ENCODE peak calls at places on chromosome 4, in ten cellular contexts. T is astrocyte of the cerebellum, R is fibroblast of the aortic adventitia, C is left ventricle myocardium inferior, S is tibial artery, W is Peyer's patch, V is lung, M is lower lobe of right lung, G is lower leg skin, U is A549. Q is an unnamed sample.

GRCh38 chr4:55311792-55312490 is 34.1 kb upstream of the SRD5A3 start:
- DNase-seq in V (no peak), R (peak), W (no peak), C (no peak), S (no peak), U (no peak), M (peak), G (peak), T (no peak), Q (no peak)

GRCh38 chr4:25632135-25632534 is 23.5 kb upstream of the SLC34A2 start:
- DNase-seq in W (peak), S (peak), M (no peak), C (no peak), V (no peak), R (no peak), G (no peak), U (no peak), T (no peak), Q (no peak)

GRCh38 chr4:89263265-89263664 is 44.3 kb downstream of the GPRIN3 start:
- DNase-seq in W (no peak), G (no peak), V (no peak), U (no peak), S (no peak), T (no peak), R (no peak), M (no peak), C (no peak), Q (no peak)

GRCh38 chr4:165929662-165930061 is 56.6 kb downstream of the TLL1 start:
- DNase-seq in C (no peak), G (no peak), M (no peak), R (no peak), S (no peak), U (no peak), W (no peak), T (no peak), V (no peak), Q (no peak)

GRCh38 chr4:23130845-23131244 is 438.1 kb downstream of the GBA3 start:
- DNase-seq in U (no peak), T (no peak), G (no peak), S (no peak), M (no peak), R (no peak), V (no peak), W (no peak), C (no peak), Q (no peak)

GRCh38 chr4:60605651-60606354 is 594.3 kb upstream of the ADGRL3 start:
- DNase-seq in W (no peak), R (peak), T (peak), M (no peak), G (no peak), S (no peak), V (no peak), U (no peak), C (no peak), Q (peak)

GRCh38 chr4:111027526-111027925 is 404.6 kb upstream of the PITX2 start:
- DNase-seq in T (no peak), S (no peak), G (no peak), C (no peak), M (no peak), U (no peak), W (no peak), V (no peak), R (peak), Q (peak)

GRCh38 chr4:84877051-84877833 is 89.2 kb downstream of the WDFY3 start:
- DNase-seq in C (no peak), G (no peak), T (no peak), S (no peak), V (no peak), M (no peak), U (no peak), W (no peak), R (peak), Q (peak)

GRCh38 chr4:122666527-122667245 is 45.8 kb upstream of the IL21 start:
- DNase-seq in G (no peak), V (no peak), R (peak), C (no peak), M (no peak), W (no peak), T (peak), S (no peak), U (peak), Q (peak)

GRCh38 chr4:7868892-7869471 is 70.7 kb downstream of the AFAP1 start:
- DNase-seq in G (no peak), S (no peak), C (no peak), R (no peak), M (no peak), W (no peak), U (no peak), T (no peak), V (no peak), Q (no peak)

GRCh38 chr4:53380221-53380620 is 2.8 kb downstream of the FIP1L1 start:
- DNase-seq in G (no peak), M (no peak), S (no peak), W (no peak), U (no peak), C (no peak), R (no peak), V (no peak), T (no peak), Q (no peak)

GRCh38 chr4:110087116-110087708 is 111.2 kb downstream of the ELOVL6 start:
- DNase-seq in G (no peak), C (no peak), R (peak), V (no peak), U (no peak), S (no peak), M (no peak), W (no peak), T (peak), Q (peak)

DNA sequence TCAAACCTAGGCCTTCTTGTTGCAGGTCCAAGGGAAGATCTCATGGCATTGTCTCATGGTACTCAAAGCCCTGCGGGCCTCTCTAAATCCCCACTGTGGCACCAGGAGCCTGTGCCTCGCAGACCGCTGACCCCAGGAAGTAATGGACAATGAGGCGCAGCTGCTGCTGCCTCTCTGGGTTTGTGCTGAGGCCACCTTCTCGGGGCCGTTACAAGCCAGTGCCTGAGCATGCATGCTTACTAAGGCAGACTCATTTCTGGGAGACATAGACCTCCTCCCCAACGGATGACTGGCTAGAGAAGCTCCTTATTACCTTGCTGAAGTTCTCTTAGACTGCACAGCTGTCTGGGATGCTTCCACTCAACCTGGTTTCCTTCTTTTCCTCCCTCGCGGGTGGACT is 1.3 kb downstream of the BDH2 start:
- DNase-seq in W (no peak), S (no peak), V (no peak), C (no peak), R (no peak), T (no peak), M (no peak), U (no peak), G (no peak), Q (no peak)
- H3K4me3 ChIP-seq in W (peak), S (peak), V (no peak), C (peak), R (peak), T (peak), M (peak), U (no peak), G (no peak), Q (peak)

GRCh38 chr4:101187837-101188236 is 159.5 kb downstream of the PPP3CA start:
- DNase-seq in S (no peak), W (no peak), V (no peak), M (no peak), G (no peak), C (no peak), U (no peak), T (no peak), R (peak), Q (no peak)
- TF ChIP-seq CTCF in S (no peak), W (peak), V (no peak), M (peak), G (no peak), C (peak), U (peak), T (no peak), R (peak), Q (peak)

GRCh38 chr4:149322203-149322602 is 493.4 kb downstream of the IQCM start:
- DNase-seq in C (no peak), V (no peak), W (no peak), R (no peak), U (no peak), M (no peak), S (no peak), T (no peak), G (no peak), Q (no peak)

GRCh38 chr4:149321438-149321837 is 494.2 kb downstream of the IQCM start:
- DNase-seq in S (no peak), C (no peak), U (no peak), V (no peak), R (no peak), W (no peak), G (no peak), T (no peak), M (no peak), Q (no peak)
- H3K4me3 ChIP-seq in S (no peak), C (no peak), U (no peak), V (no peak), R (no peak), W (no peak), G (no peak), T (no peak), M (no peak), Q (no peak)

GRCh38 chr4:5710065-5710961 is 688 bp upstream of the EVC start:
- DNase-seq in U (peak), W (no peak), R (peak), V (no peak), T (no peak), M (no peak), C (no peak), S (no peak), G (peak), Q (peak)
- TF ChIP-seq CTCF in U (no peak), W (no peak), R (peak), V (no peak), T (peak), M (peak), C (peak), S (peak), G (no peak), Q (peak)

DNA sequence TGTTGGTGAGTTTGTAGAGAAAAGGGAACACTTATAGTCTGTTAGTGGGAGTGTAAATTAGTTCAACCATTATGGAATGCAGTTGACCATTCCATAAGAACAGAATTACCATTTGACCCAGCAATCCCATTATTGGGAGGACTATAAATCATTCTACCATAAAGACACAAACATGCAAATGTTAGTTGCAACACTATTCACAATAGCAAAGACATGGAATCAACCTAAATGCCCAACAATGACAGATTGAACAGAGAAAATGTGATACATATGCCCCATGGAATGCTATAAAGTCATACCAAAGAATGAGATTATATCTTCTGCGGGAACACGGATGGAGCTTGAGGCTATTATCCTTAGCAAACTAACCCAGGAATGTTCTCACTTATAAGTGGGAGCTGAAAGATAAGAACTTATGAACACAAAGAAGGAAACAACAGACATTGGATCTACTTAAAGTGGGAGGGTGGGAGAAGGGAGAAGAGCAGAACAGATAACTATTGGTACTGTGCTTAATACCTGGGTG is 1819.2 kb upstream of the ADGRL3 start:
- DNase-seq in C (no peak), S (no peak), T (no peak), V (no peak), U (no peak), R (no peak), W (no peak), M (no peak), G (no peak), Q (no peak)
- H3K4me3 ChIP-seq in C (no peak), S (no peak), T (no peak), V (no peak), U (no peak), R (no peak), W (no peak), M (no peak), G (no peak), Q (no peak)

GRCh38 chr4:14749910-14750309 is 252.4 kb upstream of the CPEB2 start:
- DNase-seq in W (no peak), S (no peak), G (no peak), T (no peak), M (peak), C (peak), R (peak), V (peak), U (no peak), Q (peak)
- TF ChIP-seq CTCF in W (no peak), S (peak), G (no peak), T (peak), M (peak), C (peak), R (peak), V (no peak), U (no peak), Q (peak)

DNA sequence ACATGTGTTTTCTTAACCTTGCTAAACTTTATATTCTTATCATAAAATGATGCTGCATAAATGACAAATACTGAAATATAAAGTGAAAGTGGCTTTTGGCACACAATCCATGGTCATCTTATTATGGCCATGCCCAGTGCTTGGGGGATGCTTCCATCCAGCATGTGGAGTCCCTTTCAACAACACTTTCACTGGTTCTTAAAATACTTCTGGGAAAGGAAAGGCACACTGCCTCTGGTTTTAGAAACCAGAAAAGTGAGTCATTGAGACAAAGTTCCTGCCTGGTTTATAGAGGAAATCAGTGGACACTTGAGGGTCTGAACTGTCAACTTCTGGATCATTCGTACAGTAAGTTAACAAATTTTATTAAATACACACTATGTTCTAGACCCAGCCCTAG is 248.0 kb upstream of the ADAMTS3 start:
- DNase-seq in U (no peak), V (no peak), G (no peak), T (no peak), C (no peak), S (no peak), W (no peak), R (peak), M (no peak), Q (peak)
- H3K4me3 ChIP-seq in U (no peak), V (no peak), G (no peak), T (no peak), C (no peak), S (no peak), W (no peak), R (no peak), M (no peak), Q (no peak)

GRCh38 chr4:151678048-151678853 is 82.6 kb downstream of the GATB start:
- DNase-seq in U (no peak), M (no peak), G (peak), C (no peak), V (no peak), S (no peak), R (no peak), T (no peak), W (no peak), Q (no peak)

GRCh38 chr4:151685303-151685702 is 75.5 kb downstream of the GATB start:
- DNase-seq in G (no peak), S (no peak), W (no peak), C (peak), M (no peak), U (no peak), V (no peak), T (no peak), R (no peak), Q (no peak)

GRCh38 chr4:151679247-151679646 is 81.6 kb downstream of the GATB start:
- DNase-seq in V (no peak), M (no peak), T (no peak), G (no peak), R (no peak), S (no peak), C (no peak), W (no peak), U (no peak), Q (no peak)

GRCh38 chr4:151677193-151677592 is 83.6 kb downstream of the GATB start:
- DNase-seq in G (no peak), M (no peak), U (no peak), V (no peak), S (no peak), W (no peak), C (no peak), R (no peak), T (no peak), Q (no peak)

DNA sequence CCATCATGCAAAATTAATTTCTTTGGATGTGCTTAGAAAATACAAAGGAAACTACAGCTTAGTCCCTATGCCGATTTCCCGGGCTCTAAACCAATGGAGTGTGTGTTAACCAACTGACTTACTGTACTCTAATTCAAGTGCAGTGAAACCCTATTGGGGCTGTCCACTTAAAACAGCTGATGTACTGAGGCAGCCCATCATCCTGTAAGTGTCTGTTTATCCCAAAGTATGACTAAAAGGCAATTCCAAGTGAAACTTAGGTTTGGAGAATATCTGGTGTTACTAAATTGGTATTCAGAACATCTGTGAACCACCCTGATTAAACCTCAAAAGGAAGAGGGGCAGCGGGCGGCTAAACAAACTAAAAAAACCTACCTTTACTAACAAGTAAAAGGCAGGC is 79.7 kb downstream of the GATB start:
- DNase-seq in S (no peak), T (no peak), G (no peak), M (no peak), R (no peak), U (no peak), V (no peak), W (no peak), C (no peak), Q (no peak)
- TF ChIP-seq CTCF in S (no peak), T (no peak), G (no peak), M (no peak), R (no peak), U (no peak), V (no peak), W (no peak), C (no peak), Q (no peak)